ENCODE peak calls at places on chromosome 1, in seven cellular contexts. Y, A, V, L, T, H and O are unnamed samples.
A peak's percentile ranks its signal among the peaks of the same experiment; 100 is the strongest.

GRCh38 chr1:27438621-27439061 is 46.2 kb downstream of the GPR3 start:
- DNase-seq in Y (no peak), A (no peak), V (no peak), L (no peak), T (no peak), H (no peak), O (no peak)

GRCh38 chr1:89808429-89809117 is 12.3 kb upstream of the LRRC8D start:
- DNase-seq in Y (no peak), A (no peak), V (no peak), L (no peak), T (peak; percentile 85), H (no peak), O (no peak)

GRCh38 chr1:187054862-187055757 is 226.4 kb downstream of the PLA2G4A start:
- DNase-seq in Y (no peak), A (no peak), V (no peak), L (no peak), T (peak; percentile 44), H (no peak), O (no peak)

GRCh38 chr1:212630159-212630900 is 21.8 kb downstream of the ATF3 start:
- DNase-seq in Y (peak; percentile 34), A (no peak), V (peak; percentile 38), L (no peak), T (peak; percentile 77), H (peak; percentile 72), O (peak; percentile 30)

GRCh38 chr1:16421201-16421600 is 16.0 kb downstream of the SPATA21 start:
- DNase-seq in Y (no peak), A (no peak), V (no peak), L (no peak), T (no peak), H (no peak), O (no peak)

GRCh38 chr1:205633421-205633976 is 1.7 kb upstream of the ELK4 start:
- DNase-seq in Y (no peak), A (no peak), V (no peak), L (no peak), T (peak; percentile 78), H (no peak), O (no peak)

GRCh38 chr1:89719502-89720306 is 86.8 kb downstream of the LRRC8C start:
- DNase-seq in Y (no peak), A (no peak), V (no peak), L (no peak), T (no peak), H (no peak), O (no peak)

GRCh38 chr1:1440941-1441888 is 5.7 kb downstream of the VWA1 start:
- DNase-seq in Y (no peak), A (no peak), V (peak; percentile 73), L (peak; percentile 13), T (peak; percentile 70), H (no peak), O (no peak)

GRCh38 chr1:185159966-185160365 is 3.0 kb downstream of the SWT1 start:
- DNase-seq in Y (no peak), A (no peak), V (no peak), L (no peak), T (no peak), H (no peak), O (no peak)

GRCh38 chr1:12477936-12478611 is 139.9 kb downstream of the DHRS3 start:
- DNase-seq in Y (peak; percentile 96), A (no peak), V (peak; percentile 93), L (no peak), T (peak; percentile 98), H (peak; percentile 81), O (peak; percentile 69)

GRCh38 chr1:243731974-243732373 is 118.1 kb downstream of the AKT3 start:
- DNase-seq in Y (no peak), A (no peak), V (no peak), L (no peak), T (no peak), H (no peak), O (no peak)

GRCh38 chr1:160105155-160105554 is 6.7 kb upstream of the IGSF8 start:
- DNase-seq in Y (no peak), A (no peak), V (no peak), L (no peak), T (no peak), H (no peak), O (no peak)

GRCh38 chr1:218943371-218943770 is 230.3 kb upstream of the LYPLAL1 start:
- DNase-seq in Y (no peak), A (no peak), V (no peak), L (no peak), T (no peak), H (no peak), O (no peak)

GRCh38 chr1:218942421-218942820 is 231.3 kb upstream of the LYPLAL1 start:
- DNase-seq in Y (no peak), A (no peak), V (peak; percentile 12), L (no peak), T (no peak), H (no peak), O (no peak)

GRCh38 chr1:218948446-218948845 is 225.2 kb upstream of the LYPLAL1 start:
- DNase-seq in Y (no peak), A (no peak), V (no peak), L (no peak), T (no peak), H (no peak), O (no peak)

GRCh38 chr1:218945050-218945449 is 228.6 kb upstream of the LYPLAL1 start:
- DNase-seq in Y (no peak), A (no peak), V (no peak), L (no peak), T (peak; percentile 93), H (no peak), O (no peak)

DNA sequence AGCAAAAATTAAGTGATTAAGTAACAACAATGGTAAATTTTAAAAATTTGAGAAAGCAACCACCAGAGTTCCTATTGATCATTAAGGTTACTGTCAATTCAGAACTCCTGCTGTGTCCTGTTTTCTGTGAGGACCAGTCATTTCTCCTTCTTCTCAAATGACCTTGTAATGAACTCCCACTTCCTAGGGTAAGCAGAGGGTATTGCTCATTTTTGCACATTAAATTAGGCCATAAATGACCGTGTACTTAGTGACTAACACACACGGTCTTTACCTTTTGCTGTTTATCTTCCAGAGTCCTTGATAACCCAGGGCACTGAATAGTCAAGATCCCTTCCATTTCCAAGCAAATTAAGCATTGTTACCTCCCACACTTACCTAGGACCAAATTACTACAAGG is 227.5 kb upstream of the LYPLAL1 start:
- DNase-seq in Y (no peak), A (no peak), V (no peak), L (no peak), T (peak; percentile 91), H (no peak), O (no peak)
- H3K4me1 ChIP-seq in Y (peaks cover 16% of the 10 kb centered on the region), A (no peaks in the 10 kb centered on the region), V (no peaks in the 10 kb centered on the region), L (no peaks in the 10 kb centered on the region), T (peaks cover 25% of the 10 kb centered on the region), H (no peaks in the 10 kb centered on the region), O (no peaks in the 10 kb centered on the region)

GRCh38 chr1:149848811-149849210 is 50.6 kb upstream of the BOLA1 start:
- DNase-seq in Y (no peak), A (no peak), V (no peak), L (no peak), T (peak; percentile 40), H (no peak), O (no peak)
- H3K4me1 ChIP-seq in Y (peaks cover 52% of the 10 kb centered on the region), A (peaks cover 29% of the 10 kb centered on the region), V (peaks cover 6% of the 10 kb centered on the region), L (peaks cover 25% of the 10 kb centered on the region), T (peaks cover 40% of the 10 kb centered on the region), H (peaks cover 58% of the 10 kb centered on the region), O (peaks cover 28% of the 10 kb centered on the region)

DNA sequence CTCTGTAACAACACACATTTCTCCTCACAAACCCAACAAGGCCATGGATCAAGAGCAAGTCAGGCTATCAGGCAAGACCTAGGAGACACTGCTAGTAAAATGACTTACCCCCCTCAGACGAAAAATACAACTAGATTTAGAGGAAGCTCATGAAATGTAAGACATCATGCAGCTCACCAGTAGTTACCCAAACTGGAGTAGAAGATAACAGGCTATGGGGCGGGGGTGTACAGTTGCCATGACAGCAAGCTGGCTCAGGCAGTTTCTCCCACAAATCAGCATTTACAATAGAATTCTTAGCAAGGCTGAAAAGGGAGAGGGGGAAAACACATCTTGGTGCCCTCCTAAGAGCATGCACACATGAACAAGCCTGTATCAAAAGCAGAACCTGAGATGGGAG is 13.9 kb downstream of the TPM3 start:
- DNase-seq in Y (no peak), A (no peak), V (no peak), L (no peak), T (no peak), H (no peak), O (no peak)
- H3K4me1 ChIP-seq in Y (peaks cover 28% of the 10 kb centered on the region), A (peaks cover 45% of the 10 kb centered on the region), V (peaks cover 14% of the 10 kb centered on the region), L (peaks cover 52% of the 10 kb centered on the region), T (peaks cover 37% of the 10 kb centered on the region), H (peaks cover 67% of the 10 kb centered on the region), O (peaks cover 77% of the 10 kb centered on the region)

DNA sequence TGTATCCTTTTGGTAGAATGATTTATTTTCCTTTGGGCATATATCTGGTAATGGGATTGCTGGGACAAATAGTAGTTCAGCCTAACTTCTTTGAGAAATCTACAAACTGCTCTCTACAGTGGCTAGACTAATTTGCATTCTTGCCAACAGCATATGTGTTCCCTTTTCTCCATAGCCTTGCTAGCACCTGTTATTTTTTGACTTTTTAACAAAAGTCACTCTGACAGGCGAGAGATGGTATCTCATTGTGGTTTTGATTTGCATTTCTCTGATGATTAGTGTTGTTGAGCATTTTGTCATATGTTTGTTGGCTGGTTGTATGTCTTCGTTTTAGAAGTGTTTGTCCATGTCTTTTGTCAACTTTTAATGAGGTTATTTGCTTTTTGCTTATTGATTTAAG is 99.8 kb downstream of the UCK2 start:
- DNase-seq in Y (no peak), A (no peak), V (no peak), L (no peak), T (no peak), H (no peak), O (no peak)
- H3K4me1 ChIP-seq in Y (no peaks in the 10 kb centered on the region), A (no peaks in the 10 kb centered on the region), V (no peaks in the 10 kb centered on the region), L (no peaks in the 10 kb centered on the region), T (no peaks in the 10 kb centered on the region), H (no peaks in the 10 kb centered on the region), O (no peaks in the 10 kb centered on the region)